ENCODE peak calls at places on chromosomes 12 and 14, in four cellular contexts. T, I, X and R are unnamed samples.

GRCh38 chr12:53999596-54000104 is 311 bp upstream of the HOXC9 start:
- DNase-seq in T (peak; percentile 91), I (no peak), X (peak; percentile 30), R (no peak)

GRCh38 chr12:42774238-42774637 is 184.7 kb upstream of the PRICKLE1 start:
- DNase-seq in T (no peak), I (no peak), X (no peak), R (no peak)

GRCh38 chr12:38823743-38824142 is 81.6 kb downstream of the CPNE8 start:
- DNase-seq in T (no peak), I (no peak), X (no peak), R (no peak)

GRCh38 chr12:5244513-5244972 is 187.4 kb upstream of the NTF3 start:
- DNase-seq in T (peak; percentile 47), I (no peak), X (no peak), R (no peak)

GRCh38 chr12:58030566-58031279 is 89.4 kb downstream of the ATP23 start:
- DNase-seq in T (no peak), I (no peak), X (no peak), R (no peak)

GRCh38 chr12:99605-100004 is 33.0 kb downstream of the IQSEC3 start:
- DNase-seq in T (no peak), I (no peak), X (no peak), R (no peak)

GRCh38 chr12:124705545-124706138 is 138.2 kb upstream of the NCOR2 start:
- DNase-seq in T (no peak), I (no peak), X (no peak), R (no peak)

GRCh38 chr12:85369365-85370154 is 89.5 kb downstream of the ALX1 start:
- DNase-seq in T (no peak), I (no peak), X (no peak), R (no peak)

GRCh38 chr12:125185740-125186470 is 120.7 kb downstream of the AACS start:
- DNase-seq in T (peak; percentile 86), I (no peak), X (peak; percentile 53), R (no peak)

GRCh38 chr12:132423251-132424117 is 66.5 kb upstream of the FBRSL1 start:
- DNase-seq in T (peak; percentile 78), I (no peak), X (peak; percentile 23), R (no peak)

GRCh38 chr12:21541773-21542172 is 15.7 kb downstream of the SPX start:
- DNase-seq in T (no peak), I (no peak), X (no peak), R (no peak)

GRCh38 chr12:21538259-21538658 is 12.2 kb downstream of the SPX start:
- DNase-seq in T (no peak), I (no peak), X (no peak), R (no peak)

GRCh38 chr12:21539797-21540196 is 13.7 kb downstream of the SPX start:
- DNase-seq in T (no peak), I (no peak), X (no peak), R (no peak)

GRCh38 chr12:21545557-21545956 is 19.5 kb downstream of the SPX start:
- DNase-seq in T (no peak), I (no peak), X (no peak), R (no peak)

DNA sequence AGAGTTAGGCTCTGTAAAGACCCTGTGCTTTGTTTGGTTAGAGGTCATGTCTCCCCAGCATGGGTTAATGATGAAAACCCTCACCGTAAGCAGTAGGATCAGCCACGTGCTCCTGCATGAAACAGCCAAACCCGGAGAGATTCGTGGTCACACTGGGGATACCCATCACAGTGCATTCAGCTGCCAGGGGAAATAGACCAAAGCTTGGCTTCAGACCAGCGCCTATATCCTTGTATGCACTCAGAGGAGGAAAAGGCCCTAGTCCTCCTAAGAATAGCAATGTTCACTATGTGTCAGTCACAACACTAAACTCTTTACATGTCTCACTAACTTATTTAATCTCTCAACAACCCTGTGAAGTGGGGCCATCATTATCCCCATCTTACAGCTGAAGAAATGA is 16.3 kb downstream of the SPX start:
- DNase-seq in T (no peak), I (no peak), X (no peak), R (no peak)
- TF ChIP-seq ATF2 in T (no peak), I (no peak), X (no peak), R (no peak)

DNA sequence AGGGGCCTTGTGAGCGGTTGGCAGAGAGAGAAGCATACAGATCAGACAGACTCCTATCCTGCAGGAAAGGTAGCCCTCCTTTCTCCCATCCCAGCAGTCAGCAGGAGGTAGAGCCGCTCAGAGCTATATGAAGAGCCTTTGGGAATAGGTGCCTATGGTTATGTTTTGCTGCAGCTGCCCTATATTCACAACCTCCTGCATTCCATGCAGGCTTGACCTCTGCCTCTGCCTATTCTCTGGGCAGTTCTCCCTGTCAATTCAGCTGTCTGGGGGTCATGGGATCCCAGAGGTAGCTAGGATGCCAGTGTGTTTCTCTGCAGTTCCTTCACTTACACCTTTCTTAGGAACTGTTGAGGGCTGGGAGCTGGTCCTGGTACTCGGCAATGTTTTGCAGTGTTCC is 144.8 kb downstream of the GPHN start:
- DNase-seq in T (no peak), I (no peak), X (no peak), R (no peak)
- TF ChIP-seq RAD21 in T (no peak), I (no peak), X (no peak), R (no peak)

GRCh38 chr14:93430889-93431670 is at the start of gene UNC79:
- DNase-seq in T (peak; percentile 11), I (peak; percentile 21), X (no peak), R (no peak)
- TF ChIP-seq ATF2 in T (no peak), I (no peak), X (no peak), R (no peak)

DNA sequence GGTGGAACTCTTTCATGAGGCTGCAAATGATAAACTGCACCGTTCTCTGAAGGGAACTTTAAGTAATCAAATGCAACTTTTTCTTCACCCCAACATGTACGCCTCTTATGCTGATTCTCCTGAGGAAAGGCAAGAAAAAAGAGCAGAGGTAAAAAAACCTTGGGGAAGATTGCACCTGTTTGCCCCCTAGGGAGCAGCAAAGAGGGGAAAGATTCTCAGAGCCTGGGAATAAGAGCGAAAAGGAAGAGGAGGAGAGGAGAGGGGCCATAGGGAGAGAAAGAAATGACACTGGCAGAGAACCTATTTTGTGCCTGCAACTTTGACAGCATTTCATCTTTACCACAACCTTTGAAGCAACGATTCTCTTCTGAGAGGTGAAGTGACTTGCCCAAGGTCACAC is 254.6 kb downstream of the KSR2 start:
- DNase-seq in T (no peak), I (no peak), X (no peak), R (no peak)
- TF ChIP-seq RAD21 in T (no peak), I (no peak), X (no peak), R (no peak)